ENCODE peak calls at places on chromosomes 7 and 10, in four cellular contexts. K is tibial nerve, X is vagina, R is right lobe of liver. L is an unnamed sample. For H3K4me1, the result is how much of the 10 kb centered on the place peaks cover.

GRCh38 chr10:73875139-73875475 is 752 bp upstream of the CAMK2G start:
- DNase-seq in R (no peak), K (no peak), X (no peak), L (no peak)

GRCh38 chr10:128877936-128878335 is 589.1 kb upstream of the MGMT start:
- DNase-seq in R (no peak), K (no peak), X (peak), L (no peak)

GRCh38 chr10:17075510-17075909 is 54.1 kb downstream of the CUBN start:
- DNase-seq in R (no peak), X (no peak), K (no peak), L (no peak)

GRCh38 chr7:132234751-132235150 is 341.5 kb downstream of the PLXNA4 start:
- DNase-seq in R (no peak), K (no peak), X (no peak), L (no peak)

GRCh38 chr7:29987821-29988317 is 1.7 kb downstream of the SCRN1 start:
- DNase-seq in X (no peak), K (no peak), R (no peak), L (no peak)

GRCh38 chr10:52172581-52172980 is 141.5 kb upstream of the DKK1 start:
- DNase-seq in K (no peak), R (no peak), X (no peak), L (no peak)

GRCh38 chr7:69844264-69844868 is 246.1 kb downstream of the AUTS2 start:
- DNase-seq in X (no peak), K (no peak), R (no peak), L (no peak)

GRCh38 chr10:6520138-6520537 is 59.9 kb downstream of the PRKCQ start:
- DNase-seq in K (no peak), R (no peak), X (no peak), L (no peak)

GRCh38 chr10:91032614-91033248 is 111.8 kb upstream of the ANKRD1 start:
- DNase-seq in K (peak), X (no peak), R (no peak), L (no peak)

GRCh38 chr7:33831389-33832118 is 73.8 kb upstream of the BMPER start:
- DNase-seq in X (no peak), R (no peak), K (no peak), L (no peak)

GRCh38 chr10:8056891-8057331 is 2.4 kb downstream of the GATA3 start:
- DNase-seq in K (no peak), R (no peak), X (no peak), L (no peak)

GRCh38 chr7:129943352-129943751 is 9.4 kb downstream of the UBE2H start:
- DNase-seq in K (no peak), R (no peak), X (no peak), L (no peak)

GRCh38 chr10:129466703-129467345 is at the start of gene MGMT:
- DNase-seq in X (no peak), K (peak), R (peak), L (peak)

GRCh38 chr10:101216207-101216607 is 13.1 kb downstream of the LBX1 start:
- DNase-seq in X (no peak), R (no peak), K (no peak), L (no peak)

GRCh38 chr10:101215397-101216206 is 13.7 kb downstream of the LBX1 start:
- DNase-seq in X (no peak), K (no peak), R (no peak), L (no peak)

GRCh38 chr10:101217450-101218281 is 11.6 kb downstream of the LBX1 start:
- DNase-seq in K (no peak), X (no peak), R (no peak), L (no peak)

GRCh38 chr10:101218423-101219136 is 10.7 kb downstream of the LBX1 start:
- DNase-seq in K (no peak), R (no peak), X (no peak), L (no peak)

GRCh38 chr10:101216631-101217425 is 12.4 kb downstream of the LBX1 start:
- DNase-seq in R (no peak), K (no peak), X (no peak), L (no peak)
- H3K4me3 ChIP-seq in R (no peak), K (no peak), X (no peak), L (no peak)

DNA sequence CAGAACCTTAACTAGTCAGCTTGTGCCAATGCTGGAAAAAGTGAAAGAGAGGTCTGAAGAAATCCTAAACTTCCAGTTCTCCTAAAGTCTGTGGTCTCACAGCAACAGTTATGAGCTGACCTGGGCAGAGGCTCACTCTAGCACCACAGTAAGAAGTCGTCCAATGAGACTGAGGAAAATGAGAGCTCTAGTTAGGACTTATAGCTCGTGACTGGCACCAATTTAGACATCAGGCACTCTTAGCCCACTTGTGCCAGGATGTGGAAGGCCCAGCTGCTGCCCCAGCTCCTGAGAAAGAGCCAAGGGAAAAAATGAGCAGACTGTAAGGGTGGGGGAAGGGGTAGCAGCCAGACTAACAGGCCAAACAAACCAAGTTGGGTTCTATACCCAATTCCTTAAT is 7.6 kb downstream of the MMS19 start:
- DNase-seq in X (no peak), K (no peak), R (no peak), L (peak)
- H3K4me1 ChIP-seq in X (under half), K (under half), R (under half), L (under half)

GRCh38 chr10:12481956-12482355 is 132.6 kb downstream of the CAMK1D start:
- DNase-seq in X (no peak), K (no peak), R (no peak), L (no peak)

GRCh38 chr10:12482586-12482985 is 133.2 kb downstream of the CAMK1D start:
- DNase-seq in K (no peak), X (no peak), R (no peak), L (no peak)

GRCh38 chr10:12487366-12487765 is 138.0 kb downstream of the CAMK1D start:
- DNase-seq in R (no peak), K (no peak), X (no peak), L (no peak)

GRCh38 chr10:12483996-12484944 is 134.9 kb downstream of the CAMK1D start:
- DNase-seq in X (no peak), R (no peak), K (no peak), L (no peak)

DNA sequence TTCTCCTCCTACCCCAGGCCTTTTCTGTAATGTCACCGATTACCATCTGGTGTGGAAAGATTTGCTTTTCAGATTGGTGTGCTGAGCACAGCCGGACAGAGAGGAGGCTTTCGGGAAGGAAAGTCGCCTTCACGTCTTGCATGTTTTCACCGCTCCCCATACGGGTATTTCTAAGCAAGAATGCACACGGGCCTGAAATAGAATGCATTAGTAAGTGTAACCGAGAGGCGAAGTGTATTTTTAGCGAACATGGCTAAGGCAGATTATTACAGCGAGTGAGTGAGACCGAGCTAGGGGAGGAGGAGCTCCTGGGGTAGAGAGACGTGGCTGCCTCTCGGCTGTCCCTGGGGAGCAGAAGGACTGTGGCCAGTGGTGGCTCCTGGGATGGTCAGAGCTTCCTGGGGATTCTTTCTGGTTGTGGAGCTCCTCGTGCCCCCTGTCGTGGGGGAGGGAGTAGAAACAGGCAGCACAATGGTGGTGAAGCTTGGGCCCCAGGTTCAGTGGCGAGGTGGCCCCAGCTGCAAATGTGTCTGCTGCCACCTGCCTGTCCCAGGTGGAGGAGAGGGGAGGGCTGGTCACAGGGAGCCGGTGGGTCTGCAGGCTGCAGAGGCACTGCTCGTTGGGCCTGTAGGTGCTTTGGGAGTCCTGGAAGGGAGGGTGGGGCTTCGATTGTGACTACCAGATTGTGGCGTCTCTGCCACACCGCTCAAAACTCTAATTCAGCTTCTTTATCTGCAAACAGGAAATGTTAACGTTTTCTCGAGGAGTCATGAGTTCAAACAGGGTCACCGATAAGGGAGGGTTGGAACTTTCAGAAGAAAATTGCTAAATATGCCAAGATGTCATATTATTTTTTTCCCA is 135.8 kb downstream of the CAMK1D start:
- DNase-seq in K (no peak), X (no peak), R (no peak), L (peak)
- H3K27ac ChIP-seq in K (no peak), X (no peak), R (peak), L (peak)

GRCh38 chr7:66642186-66642585 is 13.5 kb downstream of the KCTD7 start:
- DNase-seq in R (no peak), X (no peak), K (no peak), L (no peak)

GRCh38 chr7:66642932-66643331 is 14.3 kb downstream of the KCTD7 start:
- DNase-seq in X (no peak), K (no peak), R (no peak), L (no peak)

GRCh38 chr7:66640802-66641525 is 12.3 kb downstream of the KCTD7 start:
- DNase-seq in X (no peak), R (no peak), K (no peak), L (no peak)

GRCh38 chr7:66641526-66641871 is 12.8 kb downstream of the KCTD7 start:
- DNase-seq in K (no peak), X (no peak), R (no peak), L (no peak)

GRCh38 chr7:66643395-66643794 is 14.7 kb downstream of the KCTD7 start:
- DNase-seq in K (no peak), X (no peak), R (no peak), L (no peak)
- H3K4me3 ChIP-seq in K (no peak), X (no peak), R (no peak), L (no peak)

GRCh38 chr10:124695259-124695658 is 48.9 kb downstream of the FAM53B start:
- DNase-seq in K (no peak), X (no peak), R (no peak), L (no peak)
- H3K4me1 ChIP-seq in K (half or more), X (under half), R (under half), L (half or more)

DNA sequence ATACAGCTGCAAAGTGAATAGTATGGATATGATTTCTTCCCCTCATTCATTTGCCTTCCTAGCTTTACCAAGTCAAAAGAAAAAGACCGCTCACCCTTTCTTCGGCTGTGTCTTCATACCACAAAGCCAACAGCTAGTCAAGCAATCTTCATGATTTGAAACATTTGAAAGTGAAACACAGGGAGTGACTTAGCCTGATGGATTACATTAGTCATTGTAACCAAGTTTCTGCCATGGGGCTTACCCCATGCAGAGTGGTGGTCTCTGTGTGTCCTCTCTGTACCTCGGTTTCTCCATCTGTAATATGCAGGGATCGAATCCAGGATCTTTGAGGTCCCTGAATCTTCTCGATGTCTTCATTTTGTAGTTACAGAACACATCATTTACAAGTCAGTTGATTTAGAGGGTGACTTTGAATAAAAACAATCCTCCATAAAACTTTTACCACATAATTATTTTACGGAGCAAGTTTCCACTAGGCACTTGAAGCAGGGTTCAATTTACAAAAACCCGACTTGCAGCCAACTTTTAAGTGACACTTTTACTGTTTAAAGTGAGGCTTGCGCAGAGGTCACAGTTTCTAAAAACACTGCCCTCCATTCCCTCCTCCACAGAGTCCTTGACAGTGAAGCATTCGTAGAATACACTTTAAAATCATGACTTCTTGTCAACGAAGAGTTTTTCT is 2.2 kb upstream of the LGI1 start:
- DNase-seq in K (no peak), R (no peak), X (no peak), L (no peak)
- H3K27ac ChIP-seq in K (peak), R (no peak), X (no peak), L (no peak)

DNA sequence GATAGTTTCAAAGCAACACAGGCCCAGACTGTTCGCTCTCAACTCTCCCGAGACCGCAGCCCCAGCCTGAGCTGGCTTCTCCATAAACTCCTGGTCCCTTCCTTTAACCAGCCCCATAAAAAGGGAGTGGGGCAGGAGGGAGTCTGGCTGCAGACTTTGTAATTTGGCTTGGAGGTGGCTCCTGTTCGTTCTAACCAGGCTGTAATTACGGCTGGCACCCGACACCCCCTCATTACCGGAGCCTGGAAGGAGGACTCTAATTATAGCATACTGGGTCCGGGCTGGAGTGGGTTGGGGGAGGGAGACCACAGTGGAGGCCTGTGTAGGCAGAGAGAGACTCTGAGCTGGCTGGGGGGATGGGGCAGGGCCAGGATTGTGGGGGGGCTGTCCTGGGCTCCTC is 49.7 kb downstream of the UNC5B start:
- DNase-seq in K (no peak), R (no peak), X (no peak), L (peak)
- H3K4me3 ChIP-seq in K (no peak), R (no peak), X (no peak), L (no peak)